ENCODE peak calls at places on chromosomes 1 and 21, in ten cellular contexts. V is PC-3, F is GM23338, N is mesenchymal stem cell, B is NT2/D1, L is AG04450, I is tibial artery, D is dorsolateral prefrontal cortex, U is heart right ventricle, G is colonic mucosa. X is an unnamed sample.

GRCh38 chr1:183989078-183989577 is 48.4 kb downstream of the COLGALT2 start:
- DNase-seq in V (peak; percentile 25), F (no peak), N (peak; percentile 71), B (no peak), L (peak; percentile 62), I (peak; percentile 47), D (peak; percentile 73), U (peak; percentile 16), G (no peak), X (peak; percentile 55)

GRCh38 chr1:176745945-176746344 is 283.0 kb downstream of the PAPPA2 start:
- DNase-seq in V (peak; percentile 28), F (peak; percentile 37), N (peak; percentile 3), B (no peak), L (no peak), I (no peak), D (no peak), U (no peak), G (no peak), X (no peak)

GRCh38 chr1:117128323-117129079 is 7.0 kb upstream of the TRIM45 start:
- DNase-seq in V (peak; percentile 72), F (peak; percentile 57), N (peak; percentile 54), B (no peak), L (no peak), I (no peak), D (no peak), U (no peak), G (no peak), X (no peak)

GRCh38 chr1:36733748-36734147 is 251.0 kb upstream of the CSF3R start:
- DNase-seq in V (no peak), F (no peak), N (no peak), B (no peak), L (no peak), I (no peak), D (no peak), U (no peak), G (no peak), X (no peak)

GRCh38 chr1:247293047-247293446 is 37.2 kb downstream of the VN1R5 start:
- DNase-seq in V (no peak), F (no peak), N (no peak), B (no peak), L (peak; percentile 18), I (no peak), D (no peak), U (no peak), G (no peak), X (no peak)

GRCh38 chr1:12422488-12422887 is 192.7 kb downstream of the VPS13D start:
- DNase-seq in V (no peak), F (peak; percentile 37), N (no peak), B (no peak), L (no peak), I (no peak), D (no peak), U (no peak), G (no peak), X (no peak)

GRCh38 chr1:6168947-6169586 is 11.1 kb downstream of the CHD5 start:
- DNase-seq in V (no peak), F (no peak), N (no peak), B (no peak), L (no peak), I (no peak), D (no peak), U (no peak), G (no peak), X (no peak)

GRCh38 chr21:35716886-35717285 is 343.4 kb downstream of the SETD4 start:
- DNase-seq in V (no peak), F (no peak), N (no peak), B (no peak), L (no peak), I (no peak), D (no peak), U (no peak), G (no peak), X (no peak)

GRCh38 chr1:202063093-202063492 is 52.7 kb downstream of the ELF3 start:
- DNase-seq in V (peak; percentile 56), F (peak; percentile 38), N (peak; percentile 87), B (peak; percentile 73), L (peak; percentile 11), I (no peak), D (no peak), U (no peak), G (no peak), X (no peak)

GRCh38 chr1:37995773-37996379 is 6.1 kb upstream of the SF3A3 start:
- DNase-seq in V (no peak), F (peak; percentile 96), N (peak; percentile 71), B (no peak), L (peak; percentile 84), I (peak; percentile 68), D (no peak), U (peak; percentile 76), G (peak; percentile 62), X (peak; percentile 56)
- H3K4me3 ChIP-seq in V (no peak overlapping the region), F (peak overlapping the region; percentile 67), N (peak overlapping the region; percentile 43), B (no peak overlapping the region), L (peak overlapping the region; percentile 56), I (peak overlapping the region; percentile 65), D (peak overlapping the region; percentile 50), U (peak overlapping the region; percentile 60), G (peak overlapping the region; percentile 44), X (peak overlapping the region; percentile 11)

GRCh38 chr1:18109756-18110597 is 2.4 kb downstream of the IGSF21 start:
- DNase-seq in V (no peak), F (peak; percentile 97), N (no peak), B (no peak), L (no peak), I (peak; percentile 62), D (peak; percentile 68), U (peak; percentile 50), G (peak; percentile 81), X (no peak)
- H3K27me3 ChIP-seq in V (peaks cover 46% of the 10 kb centered on the region), F (peaks cover 72% of the 10 kb centered on the region), N (peaks cover 86% of the 10 kb centered on the region), B (peaks cover 85% of the 10 kb centered on the region), L (peaks cover 62% of the 10 kb centered on the region), I (no peaks in the 10 kb centered on the region), D (peaks cover 19% of the 10 kb centered on the region), U (peaks cover 92% of the 10 kb centered on the region), G (peaks cover 53% of the 10 kb centered on the region), X (peaks cover 1% of the 10 kb centered on the region)

DNA sequence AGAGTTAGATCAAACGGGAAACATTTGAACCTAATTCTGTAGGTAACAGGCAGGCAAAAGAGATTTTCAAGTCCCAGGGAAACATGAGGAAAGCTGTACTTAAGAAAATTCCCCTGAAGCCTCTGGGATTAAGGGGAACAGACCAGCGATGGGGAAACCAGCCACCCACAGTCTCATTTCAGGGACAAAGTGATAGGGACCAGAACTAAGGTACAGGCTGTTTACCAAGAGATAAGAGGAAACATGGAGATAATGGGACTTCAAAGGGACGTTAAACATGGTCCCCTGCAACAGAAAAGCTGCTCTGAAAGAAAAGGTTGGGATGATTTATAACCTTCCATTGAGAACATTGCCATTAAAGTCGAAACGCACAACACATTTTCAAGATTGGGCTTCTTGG is 84.4 kb downstream of the NTPCR start:
- DNase-seq in V (no peak), F (no peak), N (no peak), B (no peak), L (no peak), I (no peak), D (no peak), U (no peak), G (no peak), X (no peak)
- H3K4me3 ChIP-seq in V (no peak overlapping the region), F (no peak overlapping the region), N (no peak overlapping the region), B (no peak overlapping the region), L (no peak overlapping the region), I (no peak overlapping the region), D (no peak overlapping the region), U (no peak overlapping the region), G (no peak overlapping the region), X (no peak overlapping the region)

GRCh38 chr1:203395746-203396145 is 44.8 kb upstream of the FMOD start:
- DNase-seq in V (no peak), F (no peak), N (no peak), B (no peak), L (no peak), I (no peak), D (no peak), U (no peak), G (no peak), X (no peak)
- H3K27me3 ChIP-seq in V (peaks cover 64% of the 10 kb centered on the region), F (no peaks in the 10 kb centered on the region), N (no peaks in the 10 kb centered on the region), B (no peaks in the 10 kb centered on the region), L (peaks cover 3% of the 10 kb centered on the region), I (no peaks in the 10 kb centered on the region), D (no peaks in the 10 kb centered on the region), U (no peaks in the 10 kb centered on the region), G (no peaks in the 10 kb centered on the region), X (no peaks in the 10 kb centered on the region)

GRCh38 chr1:200406161-200406797 is 3.6 kb downstream of the ZNF281 start:
- DNase-seq in V (no peak), F (no peak), N (no peak), B (no peak), L (no peak), I (no peak), D (no peak), U (no peak), G (no peak), X (no peak)
- H3K4me3 ChIP-seq in V (peak overlapping the region; percentile 44), F (peak overlapping the region; percentile 56), N (no peak overlapping the region), B (peak overlapping the region; percentile 22), L (peak overlapping the region; percentile 3), I (no peak overlapping the region), D (peak overlapping the region; percentile 16), U (peak overlapping the region; percentile 8), G (no peak overlapping the region), X (no peak overlapping the region)

DNA sequence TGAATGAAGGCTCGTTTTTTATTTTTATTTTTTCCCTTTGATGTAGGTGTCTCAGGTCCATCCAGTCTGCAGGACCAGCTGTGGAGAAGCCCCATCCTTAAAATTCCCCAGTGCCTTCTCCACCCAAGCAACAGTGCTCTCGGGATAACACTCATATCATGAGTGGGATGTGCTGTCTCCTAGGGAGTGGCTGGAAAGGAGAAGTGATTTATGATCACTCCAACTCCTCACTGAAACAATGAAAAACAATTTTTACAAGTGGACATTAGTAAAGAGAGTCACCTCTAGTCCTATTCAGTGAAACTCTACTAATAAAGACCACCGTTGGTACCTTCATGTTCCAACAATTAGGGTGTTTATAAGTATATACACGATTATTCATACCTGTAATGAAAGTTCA is 3.5 kb downstream of the STUM start:
- DNase-seq in V (no peak), F (no peak), N (no peak), B (no peak), L (no peak), I (no peak), D (no peak), U (no peak), G (no peak), X (no peak)
- H3K27me3 ChIP-seq in V (peaks cover 81% of the 10 kb centered on the region), F (peaks cover 36% of the 10 kb centered on the region), N (peaks cover 38% of the 10 kb centered on the region), B (peaks cover 32% of the 10 kb centered on the region), L (peaks cover 52% of the 10 kb centered on the region), I (no peaks in the 10 kb centered on the region), D (no peaks in the 10 kb centered on the region), U (peaks cover 14% of the 10 kb centered on the region), G (peaks cover 16% of the 10 kb centered on the region), X (peaks cover 5% of the 10 kb centered on the region)

X was measured in GM06990.